ENCODE peak calls at places on chromosomes 7 and 10, in six cellular contexts. One of them, this sample, is unnamed. For H3K4me1, the result is how much of the 10 kb centered on the place peaks cover.

GRCh38 chr10:94129393-94130130 is 135.8 kb downstream of the PLCE1 start:
- DNase-seq in cardiac muscle cell: no peak
- DNase-seq in psoas muscle: no peak
- DNase-seq in ovary: no peak
- DNase-seq in pancreas: no peak
- DNase-seq in neural progenitor cell: no peak
- DNase-seq in this sample: no peak

GRCh38 chr10:29619273-29619672 is 15.5 kb downstream of the SVIL start:
- DNase-seq in pancreas: no peak
- DNase-seq in psoas muscle: no peak
- DNase-seq in neural progenitor cell: no peak
- DNase-seq in ovary: no peak
- DNase-seq in cardiac muscle cell: no peak
- DNase-seq in this sample: no peak

GRCh38 chr10:36385693-36386092 is 739.7 kb upstream of the ANKRD30A start:
- DNase-seq in neural progenitor cell: no peak
- DNase-seq in psoas muscle: no peak
- DNase-seq in cardiac muscle cell: no peak
- DNase-seq in pancreas: no peak
- DNase-seq in ovary: no peak
- DNase-seq in this sample: no peak

GRCh38 chr7:20188551-20188950 is 28.6 kb downstream of the MACC1 start:
- DNase-seq in ovary: no peak
- DNase-seq in psoas muscle: no peak
- DNase-seq in pancreas: no peak
- DNase-seq in cardiac muscle cell: no peak
- DNase-seq in neural progenitor cell: no peak
- DNase-seq in this sample: no peak

GRCh38 chr7:1123721-1124120 is 35.8 kb downstream of the GPER1 start:
- DNase-seq in pancreas: peak
- DNase-seq in psoas muscle: peak
- DNase-seq in cardiac muscle cell: peak
- DNase-seq in neural progenitor cell: peak
- DNase-seq in ovary: peak
- DNase-seq in this sample: peak

GRCh38 chr7:75793676-75794075 is 19.9 kb downstream of the CCL24 start:
- DNase-seq in ovary: no peak
- DNase-seq in cardiac muscle cell: no peak
- DNase-seq in psoas muscle: no peak
- DNase-seq in neural progenitor cell: no peak
- DNase-seq in pancreas: no peak
- DNase-seq in this sample: no peak

GRCh38 chr7:11170160-11170559 is 196.5 kb downstream of the PHF14 start:
- DNase-seq in psoas muscle: no peak
- DNase-seq in ovary: no peak
- DNase-seq in neural progenitor cell: no peak
- DNase-seq in cardiac muscle cell: no peak
- DNase-seq in pancreas: no peak
- DNase-seq in this sample: no peak

GRCh38 chr10:104333037-104333727 is 5.1 kb downstream of the ITPRIP start:
- DNase-seq in psoas muscle: no peak
- DNase-seq in cardiac muscle cell: no peak
- DNase-seq in ovary: peak
- DNase-seq in pancreas: no peak
- DNase-seq in neural progenitor cell: no peak
- DNase-seq in this sample: peak

GRCh38 chr7:116704650-116705049 is 32.7 kb downstream of the MET start:
- DNase-seq in neural progenitor cell: no peak
- DNase-seq in ovary: no peak
- DNase-seq in psoas muscle: no peak
- DNase-seq in pancreas: no peak
- DNase-seq in cardiac muscle cell: no peak
- DNase-seq in this sample: no peak

GRCh38 chr10:32846974-32847373 is 111.1 kb downstream of the ITGB1 start:
- DNase-seq in psoas muscle: no peak
- DNase-seq in neural progenitor cell: no peak
- DNase-seq in cardiac muscle cell: no peak
- DNase-seq in ovary: no peak
- DNase-seq in pancreas: no peak
- DNase-seq in this sample: peak

GRCh38 chr10:9833871-9834454 is 1183.7 kb upstream of the CELF2 start:
- DNase-seq in cardiac muscle cell: no peak
- DNase-seq in pancreas: no peak
- DNase-seq in neural progenitor cell: peak
- DNase-seq in psoas muscle: no peak
- DNase-seq in ovary: no peak
- DNase-seq in this sample: peak

GRCh38 chr10:18713077-18713476 is 53.8 kb downstream of the ARL5B start:
- DNase-seq in psoas muscle: no peak
- DNase-seq in neural progenitor cell: no peak
- DNase-seq in cardiac muscle cell: no peak
- DNase-seq in ovary: no peak
- DNase-seq in pancreas: no peak
- DNase-seq in this sample: no peak

GRCh38 chr7:3552499-3552898 is 251.4 kb downstream of the SDK1 start:
- DNase-seq in cardiac muscle cell: no peak
- DNase-seq in neural progenitor cell: no peak
- DNase-seq in pancreas: no peak
- DNase-seq in psoas muscle: no peak
- DNase-seq in ovary: no peak
- DNase-seq in this sample: no peak

GRCh38 chr7:116211913-116212596 is 1.7 kb downstream of the TES start:
- DNase-seq in psoas muscle: no peak
- DNase-seq in cardiac muscle cell: no peak
- DNase-seq in pancreas: no peak
- DNase-seq in ovary: no peak
- DNase-seq in neural progenitor cell: no peak
- DNase-seq in this sample: no peak

GRCh38 chr7:100091411-100092181 is 2.8 kb downstream of the COPS6 start:
- DNase-seq in neural progenitor cell: peak
- DNase-seq in psoas muscle: no peak
- DNase-seq in cardiac muscle cell: no peak
- DNase-seq in ovary: no peak
- DNase-seq in pancreas: no peak
- DNase-seq in this sample: peak

GRCh38 chr7:87094322-87094721 is 34.9 kb upstream of the ELAPOR2 start:
- DNase-seq in neural progenitor cell: no peak
- DNase-seq in pancreas: no peak
- DNase-seq in ovary: no peak
- DNase-seq in psoas muscle: no peak
- DNase-seq in cardiac muscle cell: no peak
- DNase-seq in this sample: no peak

GRCh38 chr7:141288626-141289025 is 214.8 kb downstream of the TMEM178B start:
- DNase-seq in cardiac muscle cell: no peak
- DNase-seq in neural progenitor cell: no peak
- DNase-seq in pancreas: no peak
- DNase-seq in psoas muscle: no peak
- DNase-seq in ovary: no peak
- DNase-seq in this sample: no peak

GRCh38 chr10:36608866-36609265 is 516.5 kb upstream of the ANKRD30A start:
- DNase-seq in psoas muscle: no peak
- DNase-seq in cardiac muscle cell: no peak
- DNase-seq in pancreas: no peak
- DNase-seq in neural progenitor cell: no peak
- DNase-seq in ovary: no peak
- DNase-seq in this sample: no peak

GRCh38 chr10:104449402-104449801 is 95.8 kb downstream of the CFAP58 start:
- DNase-seq in neural progenitor cell: peak
- DNase-seq in ovary: no peak
- DNase-seq in cardiac muscle cell: no peak
- DNase-seq in pancreas: no peak
- DNase-seq in psoas muscle: no peak
- DNase-seq in this sample: no peak

GRCh38 chr7:144777005-144777814 is 58.6 kb downstream of the TPK1 start:
- DNase-seq in psoas muscle: no peak
- DNase-seq in cardiac muscle cell: no peak
- DNase-seq in neural progenitor cell: no peak
- DNase-seq in ovary: no peak
- DNase-seq in pancreas: no peak
- DNase-seq in this sample: no peak

GRCh38 chr7:74217455-74218342 is 7.9 kb downstream of the LAT2 start:
- DNase-seq in cardiac muscle cell: no peak
- DNase-seq in neural progenitor cell: no peak
- DNase-seq in psoas muscle: no peak
- DNase-seq in ovary: no peak
- DNase-seq in pancreas: no peak
- DNase-seq in this sample: no peak

GRCh38 chr7:71633571-71634008 is 501.6 kb downstream of the GALNT17 start:
- DNase-seq in ovary: no peak
- DNase-seq in neural progenitor cell: peak
- DNase-seq in cardiac muscle cell: peak
- DNase-seq in psoas muscle: no peak
- DNase-seq in pancreas: no peak
- DNase-seq in this sample: peak

GRCh38 chr7:79504607-79505389 is 51.3 kb upstream of the MAGI2 start:
- DNase-seq in cardiac muscle cell: peak
- DNase-seq in psoas muscle: no peak
- DNase-seq in pancreas: no peak
- DNase-seq in neural progenitor cell: peak
- DNase-seq in ovary: peak
- DNase-seq in this sample: peak

GRCh38 chr10:113019692-113020424 is 69.8 kb downstream of the TCF7L2 start:
- DNase-seq in cardiac muscle cell: peak
- DNase-seq in neural progenitor cell: peak
- DNase-seq in pancreas: no peak
- DNase-seq in ovary: no peak
- DNase-seq in psoas muscle: no peak
- DNase-seq in this sample: no peak

GRCh38 chr10:113018034-113018433 is 68.0 kb downstream of the TCF7L2 start:
- DNase-seq in cardiac muscle cell: no peak
- DNase-seq in psoas muscle: no peak
- DNase-seq in ovary: no peak
- DNase-seq in neural progenitor cell: no peak
- DNase-seq in pancreas: no peak
- DNase-seq in this sample: no peak

GRCh38 chr10:113017375-113017774 is 67.3 kb downstream of the TCF7L2 start:
- DNase-seq in ovary: no peak
- DNase-seq in pancreas: no peak
- DNase-seq in neural progenitor cell: no peak
- DNase-seq in psoas muscle: no peak
- DNase-seq in cardiac muscle cell: no peak
- DNase-seq in this sample: no peak

GRCh38 chr10:113020425-113020753 is 70.3 kb downstream of the TCF7L2 start:
- DNase-seq in cardiac muscle cell: no peak
- DNase-seq in pancreas: no peak
- DNase-seq in neural progenitor cell: no peak
- DNase-seq in ovary: no peak
- DNase-seq in psoas muscle: no peak
- DNase-seq in this sample: no peak

DNA sequence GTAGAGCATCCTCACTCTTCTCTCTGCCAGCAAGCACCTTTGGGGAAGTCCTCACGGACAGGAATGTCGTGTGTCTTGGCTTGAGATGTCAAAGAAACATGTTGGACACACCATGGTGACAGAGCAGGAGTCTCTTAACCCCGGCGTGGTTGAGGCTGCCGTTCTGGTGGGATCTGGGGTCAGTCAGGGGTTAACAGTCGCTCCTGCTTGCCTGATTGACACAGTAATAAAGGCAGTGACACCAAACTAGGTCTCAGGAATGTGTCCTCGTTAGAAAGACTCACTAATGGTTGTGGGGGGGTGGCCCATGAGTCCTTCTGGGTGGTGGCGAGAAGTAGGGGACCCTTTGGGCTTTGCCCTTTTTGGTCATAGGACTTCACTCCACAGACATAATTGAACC is 69.0 kb downstream of the TCF7L2 start:
- DNase-seq in neural progenitor cell: peak
- DNase-seq in cardiac muscle cell: no peak
- DNase-seq in pancreas: no peak
- DNase-seq in ovary: no peak
- DNase-seq in psoas muscle: no peak
- DNase-seq in this sample: no peak
- H3K4me1 ChIP-seq in neural progenitor cell: under half
- H3K4me1 ChIP-seq in cardiac muscle cell: under half
- H3K4me1 ChIP-seq in pancreas: under half
- H3K4me1 ChIP-seq in ovary: under half
- H3K4me1 ChIP-seq in psoas muscle: under half
- H3K4me1 ChIP-seq in this sample: half or more

DNA sequence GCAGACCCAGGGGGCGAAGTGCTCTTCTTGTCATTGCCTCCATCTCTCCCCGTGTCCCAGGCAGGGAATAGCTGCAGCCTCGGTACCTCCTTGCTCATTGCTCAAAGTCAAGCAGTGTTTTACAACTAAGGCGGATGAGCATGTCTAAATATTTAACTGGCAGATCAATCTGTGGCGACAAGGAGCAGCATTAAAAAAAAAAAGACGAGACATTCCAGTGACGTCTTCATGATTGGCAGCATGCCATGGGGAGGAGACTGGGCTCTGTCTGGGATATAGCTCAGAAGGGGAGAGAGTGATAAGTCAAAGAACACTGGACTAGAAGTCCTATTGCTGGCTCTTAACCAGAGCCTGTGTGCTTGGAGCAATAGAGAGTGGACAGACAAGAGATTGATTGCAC is 287.4 kb upstream of the PODXL start:
- DNase-seq in pancreas: no peak
- DNase-seq in cardiac muscle cell: peak
- DNase-seq in neural progenitor cell: no peak
- DNase-seq in ovary: no peak
- DNase-seq in psoas muscle: no peak
- DNase-seq in this sample: no peak
- H3K4me1 ChIP-seq in pancreas: under half
- H3K4me1 ChIP-seq in cardiac muscle cell: under half
- H3K4me1 ChIP-seq in neural progenitor cell: under half
- H3K4me1 ChIP-seq in ovary: under half
- H3K4me1 ChIP-seq in psoas muscle: under half
- H3K4me1 ChIP-seq in this sample: under half

GRCh38 chr7:47504546-47505316 is 77.2 kb downstream of the TNS3 start:
- DNase-seq in cardiac muscle cell: no peak
- DNase-seq in neural progenitor cell: no peak
- DNase-seq in psoas muscle: no peak
- DNase-seq in ovary: no peak
- DNase-seq in pancreas: no peak
- DNase-seq in this sample: no peak
- H3K4me1 ChIP-seq in cardiac muscle cell: under half
- H3K4me1 ChIP-seq in neural progenitor cell: under half
- H3K4me1 ChIP-seq in psoas muscle: under half
- H3K4me1 ChIP-seq in ovary: under half
- H3K4me1 ChIP-seq in pancreas: under half
- H3K4me1 ChIP-seq in this sample: under half

DNA sequence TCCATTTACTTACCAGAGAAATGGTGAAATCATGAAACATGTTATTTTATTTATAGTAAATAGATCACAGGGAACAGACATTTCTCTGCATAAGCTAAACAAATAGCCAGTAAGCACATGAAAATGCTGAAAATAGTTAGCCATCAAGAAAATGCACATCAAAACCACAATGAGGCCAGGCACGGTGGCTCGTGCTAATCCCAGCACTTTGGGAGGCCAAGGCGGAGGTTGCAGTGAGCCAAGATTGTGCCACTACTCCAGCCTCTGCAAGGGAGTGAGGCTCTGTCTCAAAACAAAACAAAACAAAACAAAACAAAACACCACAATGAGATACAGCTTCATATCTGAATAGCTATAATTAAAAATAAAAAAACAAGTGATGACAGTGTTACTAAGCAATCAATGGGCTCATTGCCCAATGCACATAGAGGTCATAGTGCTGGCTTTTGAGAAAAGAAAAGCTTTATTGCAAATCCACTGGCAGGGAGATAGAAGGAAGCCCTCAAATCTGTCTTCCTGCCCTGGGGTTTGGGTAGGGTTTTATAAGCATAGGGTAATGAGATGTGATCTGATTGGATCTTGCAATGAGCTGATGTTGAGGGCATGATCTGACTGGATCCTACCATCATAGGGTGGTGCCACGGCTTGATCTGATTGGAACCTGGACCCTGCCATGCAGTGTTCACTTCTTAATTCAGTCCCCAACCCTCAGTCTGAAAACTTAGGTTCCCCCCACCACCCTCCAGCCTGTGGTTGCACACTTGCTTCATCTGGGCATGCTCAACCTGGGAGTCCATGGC is 16.2 kb downstream of the CSTF2T start:
- DNase-seq in ovary: no peak
- DNase-seq in cardiac muscle cell: no peak
- DNase-seq in pancreas: no peak
- DNase-seq in psoas muscle: no peak
- DNase-seq in neural progenitor cell: no peak
- DNase-seq in this sample: no peak
- H3K4me1 ChIP-seq in ovary: under half
- H3K4me1 ChIP-seq in cardiac muscle cell: under half
- H3K4me1 ChIP-seq in pancreas: under half
- H3K4me1 ChIP-seq in psoas muscle: under half
- H3K4me1 ChIP-seq in neural progenitor cell: under half
- H3K4me1 ChIP-seq in this sample: under half